ENCODE peak calls at places on chromosome 6, in ten cellular contexts. K is breast epithelium; V is spleen; F is CD8-positive, alpha-beta T cell; G is psoas muscle; Q is ovary; B is GM12878; X is AG10803; M is lung; I is HFF-Myc. E is an unnamed sample.

GRCh38 chr6:119636060-119636459 is 286.5 kb upstream of the MAN1A1 start:
- DNase-seq in K (no peak), V (no peak), F (no peak), G (no peak), Q (no peak), B (no peak), X (no peak), M (no peak), I (no peak), E (no peak)

GRCh38 chr6:20168668-20169633 is 43.3 kb downstream of the MBOAT1 start:
- DNase-seq in K (no peak), V (no peak), F (no peak), G (no peak), Q (no peak), B (no peak), X (peak; percentile 48), M (no peak), I (no peak), E (no peak)

GRCh38 chr6:166411271-166411670 is 28.5 kb upstream of the MPC1 start:
- DNase-seq in K (no peak), V (no peak), F (no peak), G (no peak), Q (no peak), B (no peak), X (no peak), M (no peak), I (no peak), E (peak; percentile 61)

GRCh38 chr6:131744888-131745287 is 34.1 kb upstream of the CTAGE9 start:
- DNase-seq in K (no peak), V (no peak), F (no peak), G (no peak), Q (no peak), B (no peak), X (no peak), M (no peak), I (no peak), E (no peak)

GRCh38 chr6:83068628-83069027 is 1.2 kb downstream of the DOP1A start:
- DNase-seq in K (no peak), V (no peak), F (no peak), G (no peak), Q (no peak), B (no peak), X (no peak), M (no peak), I (no peak), E (no peak)

GRCh38 chr6:81562169-81562568 is 190.3 kb downstream of the TENT5A start:
- DNase-seq in K (no peak), V (no peak), F (no peak), G (no peak), Q (no peak), B (no peak), X (peak; percentile 79), M (no peak), I (peak; percentile 14), E (no peak)

GRCh38 chr6:23735151-23735550 is 390.9 kb upstream of the NRSN1 start:
- DNase-seq in K (no peak), V (no peak), F (no peak), G (no peak), Q (no peak), B (no peak), X (no peak), M (no peak), I (no peak), E (no peak)

GRCh38 chr6:25883536-25883935 is 9.5 kb upstream of the SLC17A3 start:
- DNase-seq in K (no peak), V (no peak), F (no peak), G (no peak), Q (no peak), B (no peak), X (peak; percentile 11), M (no peak), I (no peak), E (no peak)

GRCh38 chr6:73481969-73482368 is 20.4 kb downstream of the MTO1 start:
- DNase-seq in K (no peak), V (no peak), F (no peak), G (no peak), Q (no peak), B (no peak), X (no peak), M (no peak), I (no peak), E (no peak)

GRCh38 chr6:157203312-157203744 is 120.0 kb downstream of the TMEM242 start:
- DNase-seq in K (no peak), V (no peak), F (no peak), G (no peak), Q (no peak), B (peak; percentile 84), X (no peak), M (no peak), I (no peak), E (peak; percentile 28)

GRCh38 chr6:117506180-117506835 is 23.8 kb downstream of the DCBLD1 start:
- DNase-seq in K (no peak), V (no peak), F (no peak), G (no peak), Q (no peak), B (no peak), X (peak; percentile 73), M (no peak), I (no peak), E (no peak)

DNA sequence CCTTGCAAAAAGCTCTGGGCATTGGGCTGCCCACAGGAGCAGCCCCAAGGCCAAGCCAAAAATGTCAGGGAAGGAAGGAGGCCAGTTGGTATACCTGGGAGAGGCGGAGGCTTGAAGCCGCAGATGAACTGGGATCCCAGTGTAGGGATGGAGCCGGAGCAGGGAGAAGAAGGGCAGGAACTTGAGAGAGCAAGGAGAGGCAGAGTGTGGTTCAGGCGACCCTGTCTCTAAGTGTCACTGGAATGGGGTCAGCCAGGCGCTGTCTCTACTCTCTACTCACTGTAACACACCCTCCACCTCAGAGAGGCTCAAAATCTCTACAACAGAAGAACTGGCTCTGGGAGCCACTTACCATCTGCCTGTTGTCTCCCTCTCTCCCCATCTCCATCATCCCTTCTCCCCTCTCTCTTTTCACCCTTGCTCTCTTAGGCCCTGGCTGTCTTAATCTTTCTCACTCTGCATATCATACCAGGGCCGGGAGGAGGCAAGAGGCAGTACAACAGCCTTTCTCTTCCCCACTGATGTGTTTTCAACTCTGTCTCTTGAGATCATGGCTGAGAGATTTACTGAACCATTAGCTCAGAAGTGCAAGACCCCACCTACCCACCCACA is 93.3 kb downstream of the CRYBG1 start:
- DNase-seq in K (no peak), V (no peak), F (no peak), G (no peak), Q (no peak), B (no peak), X (no peak), M (no peak), I (no peak), E (no peak)
- H3K4me3 ChIP-seq in K (no peak overlapping the region), V (no peak overlapping the region), F (no peak overlapping the region), G (no peak overlapping the region), Q (no peak overlapping the region), B (no peak overlapping the region), X (no peak overlapping the region), M (no peak overlapping the region), I (no peak overlapping the region), E (no peak overlapping the region)

GRCh38 chr6:40293109-40293823 is 293.9 kb downstream of the LRFN2 start:
- DNase-seq in K (no peak), V (no peak), F (no peak), G (no peak), Q (no peak), B (no peak), X (no peak), M (no peak), I (no peak), E (no peak)

GRCh38 chr6:40298207-40298606 is 289.0 kb downstream of the LRFN2 start:
- DNase-seq in K (no peak), V (no peak), F (no peak), G (no peak), Q (no peak), B (no peak), X (no peak), M (no peak), I (no peak), E (no peak)

GRCh38 chr6:40288919-40289318 is 298.2 kb downstream of the LRFN2 start:
- DNase-seq in K (no peak), V (no peak), F (no peak), G (no peak), Q (no peak), B (no peak), X (no peak), M (no peak), I (no peak), E (no peak)

GRCh38 chr6:40295251-40295949 is 291.8 kb downstream of the LRFN2 start:
- DNase-seq in K (no peak), V (no peak), F (no peak), G (no peak), Q (no peak), B (no peak), X (no peak), M (no peak), I (no peak), E (peak; percentile 79)

DNA sequence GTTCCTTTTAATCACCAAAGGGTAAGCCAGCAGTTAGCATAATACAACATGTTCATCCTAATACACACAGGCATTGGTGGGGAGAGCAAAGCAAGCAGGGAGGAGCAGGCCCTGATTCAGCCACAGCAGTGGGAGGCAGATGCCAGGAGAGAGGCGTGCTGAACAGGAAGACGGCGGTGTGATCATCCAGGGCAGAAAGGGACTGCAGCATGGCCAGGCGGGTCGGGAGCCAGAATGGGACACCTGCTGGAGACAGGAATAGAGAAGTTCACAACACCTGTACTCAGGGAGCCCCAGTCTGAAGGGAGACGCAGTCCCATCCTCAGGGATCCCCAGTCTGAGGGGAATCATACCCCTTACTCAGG is 293.4 kb downstream of the LRFN2 start:
- DNase-seq in K (no peak), V (no peak), F (no peak), G (no peak), Q (no peak), B (no peak), X (no peak), M (no peak), I (no peak), E (no peak)
- TF ChIP-seq CTCF in K (no peak), V (no peak), F (no peak), G (no peak), Q (no peak), B (no peak), X (no peak), M (no peak), I (no peak), E (no peak)

GRCh38 chr6:44399991-44400390 is 12.5 kb downstream of the CDC5L start:
- DNase-seq in K (no peak), V (no peak), F (no peak), G (no peak), Q (no peak), B (no peak), X (peak; percentile 39), M (no peak), I (no peak), E (no peak)
- H3K4me3 ChIP-seq in K (no peak overlapping the region), V (no peak overlapping the region), F (no peak overlapping the region), G (no peak overlapping the region), Q (no peak overlapping the region), B (no peak overlapping the region), X (no peak overlapping the region), M (no peak overlapping the region), I (no peak overlapping the region), E (no peak overlapping the region)

GRCh38 chr6:36914227-36914794 is 28.6 kb downstream of the C6orf89 start:
- DNase-seq in K (no peak), V (no peak), F (no peak), G (no peak), Q (no peak), B (no peak), X (no peak), M (peak; percentile 48), I (no peak), E (no peak)
- TF ChIP-seq CTCF in K (peak; percentile 19), V (no peak), F (no peak), G (peak; percentile 24), Q (no peak), B (no peak), X (peak; percentile 49), M (no peak), I (peak; percentile 39), E (no peak)

E was measured in kidney.